ENCODE peak calls at places on chromosomes 2 and 18, in four cellular contexts. One of them, this sample, is unnamed.

GRCh38 chr2:164913640-164914346 is 41.5 kb downstream of the SLC38A11 start:
- DNase-seq in A549: peak
- DNase-seq in iPS DF 6.9: no peak
- DNase-seq in NCI-H446: no peak
- DNase-seq in this sample: no peak

GRCh38 chr2:924701-925100 is 25.9 kb upstream of the SNTG2 start:
- DNase-seq in NCI-H446: no peak
- DNase-seq in A549: no peak
- DNase-seq in iPS DF 6.9: no peak
- DNase-seq in this sample: no peak

GRCh38 chr2:54557601-54558187 is 101.6 kb downstream of the SPTBN1 start:
- DNase-seq in A549: peak
- DNase-seq in NCI-H446: no peak
- DNase-seq in iPS DF 6.9: no peak
- DNase-seq in this sample: no peak

GRCh38 chr2:64447317-64448060 is 6.5 kb upstream of the LGALSL start:
- DNase-seq in A549: no peak
- DNase-seq in NCI-H446: no peak
- DNase-seq in iPS DF 6.9: no peak
- DNase-seq in this sample: no peak

GRCh38 chr2:58925676-58926081 is 684.6 kb upstream of the FANCL start:
- DNase-seq in A549: no peak
- DNase-seq in NCI-H446: peak
- DNase-seq in iPS DF 6.9: no peak
- DNase-seq in this sample: no peak

GRCh38 chr2:170843656-170844055 is 27.0 kb downstream of the GAD1 start:
- DNase-seq in A549: no peak
- DNase-seq in iPS DF 6.9: no peak
- DNase-seq in NCI-H446: no peak
- DNase-seq in this sample: peak

GRCh38 chr2:1740714-1741584 is 3.4 kb downstream of the PXDN start:
- DNase-seq in NCI-H446: no peak
- DNase-seq in A549: no peak
- DNase-seq in iPS DF 6.9: no peak
- DNase-seq in this sample: no peak

GRCh38 chr2:179239194-179239593 is 25.4 kb downstream of the SESTD1 start:
- DNase-seq in A549: peak
- DNase-seq in NCI-H446: no peak
- DNase-seq in iPS DF 6.9: no peak
- DNase-seq in this sample: no peak

GRCh38 chr18:9260388-9261380 is 73.9 kb upstream of the TWSG1 start:
- DNase-seq in A549: no peak
- DNase-seq in iPS DF 6.9: no peak
- DNase-seq in NCI-H446: no peak
- DNase-seq in this sample: no peak

GRCh38 chr2:196335238-196335637 is 163.9 kb upstream of the STK17B start:
- DNase-seq in iPS DF 6.9: no peak
- DNase-seq in NCI-H446: no peak
- DNase-seq in A549: peak
- DNase-seq in this sample: no peak

GRCh38 chr2:143684731-143685364 is 555.6 kb downstream of the ARHGAP15 start:
- DNase-seq in A549: no peak
- DNase-seq in NCI-H446: peak
- DNase-seq in iPS DF 6.9: no peak
- DNase-seq in this sample: no peak